ENCODE peak calls at places on chromosome 5, in six cellular contexts. G is SJCRH30; B is A673; N is C1 segment of cervical spinal cord; T is naive thymus-derived CD4-positive, alpha-beta T cell; A is OCI-LY7. S is an unnamed sample.

GRCh38 chr5:15638341-15638740 is 138.4 kb downstream of the FBXL7 start:
- DNase-seq in G (no peak), B (no peak), N (no peak), T (no peak), A (no peak), S (no peak)

GRCh38 chr5:169637085-169637855 is at the start of gene DOCK2:
- DNase-seq in G (no peak), B (no peak), N (no peak), T (peak; percentile 59), A (peak; percentile 85), S (peak; percentile 10)

GRCh38 chr5:1056611-1057484 is 48.2 kb downstream of the NKD2 start:
- DNase-seq in G (no peak), B (no peak), N (no peak), T (no peak), A (no peak), S (no peak)

GRCh38 chr5:127838661-127839060 is 135.5 kb downstream of the CCDC192 start:
- DNase-seq in G (no peak), B (no peak), N (no peak), T (no peak), A (no peak), S (peak; percentile 18)

GRCh38 chr5:125227333-125228075 is 481.1 kb upstream of the ZNF608 start:
- DNase-seq in G (peak; percentile 39), B (peak; percentile 19), N (no peak), T (no peak), A (peak; percentile 44), S (peak; percentile 52)

GRCh38 chr5:114360816-114361723 is 800 bp upstream of the KCNN2 start:
- DNase-seq in G (no peak), B (peak; percentile 10), N (peak; percentile 50), T (no peak), A (no peak), S (peak; percentile 78)

GRCh38 chr5:68279960-68280359 is 64.4 kb downstream of the PIK3R1 start:
- DNase-seq in G (no peak), B (no peak), N (no peak), T (peak; percentile 62), A (no peak), S (no peak)

GRCh38 chr5:17374973-17375844 is 122.8 kb upstream of the TAF11L2 start:
- DNase-seq in G (no peak), B (no peak), N (no peak), T (no peak), A (no peak), S (no peak)

GRCh38 chr5:149448831-149449714 is 70.0 kb upstream of the IL17B start:
- DNase-seq in G (no peak), B (peak; percentile 23), N (no peak), T (no peak), A (peak; percentile 47), S (no peak)

GRCh38 chr5:61441742-61442141 is 109.7 kb downstream of the ZSWIM6 start:
- DNase-seq in G (no peak), B (no peak), N (no peak), T (no peak), A (no peak), S (no peak)

GRCh38 chr5:36755340-36755739 is 121.2 kb upstream of the NIPBL start:
- DNase-seq in G (no peak), B (no peak), N (no peak), T (no peak), A (no peak), S (no peak)

GRCh38 chr5:88480766-88481499 is 212.3 kb upstream of the TMEM161B start:
- DNase-seq in G (no peak), B (peak; percentile 19), N (no peak), T (no peak), A (no peak), S (no peak)

GRCh38 chr5:90386099-90386710 is 23.4 kb downstream of the CETN3 start:
- DNase-seq in G (peak; percentile 46), B (peak; percentile 50), N (no peak), T (peak; percentile 2), A (peak; percentile 30), S (no peak)

GRCh38 chr5:1724822-1725602 is 74.6 kb downstream of the MRPL36 start:
- DNase-seq in G (no peak), B (no peak), N (no peak), T (peak; percentile 25), A (no peak), S (peak; percentile 9)

GRCh38 chr5:140544986-140545385 is 2.5 kb upstream of the EIF4EBP3 start:
- DNase-seq in G (no peak), B (no peak), N (no peak), T (no peak), A (no peak), S (no peak)

GRCh38 chr5:56310711-56311204 is 77.6 kb upstream of the ANKRD55 start:
- DNase-seq in G (no peak), B (peak; percentile 12), N (no peak), T (no peak), A (no peak), S (no peak)

GRCh38 chr5:167730121-167730520 is 561.3 kb upstream of the WWC1 start:
- DNase-seq in G (no peak), B (peak; percentile 63), N (no peak), T (no peak), A (no peak), S (no peak)

GRCh38 chr5:115192098-115192497 is 22.4 kb upstream of the TRIM36 start:
- DNase-seq in G (no peak), B (no peak), N (no peak), T (no peak), A (no peak), S (no peak)

GRCh38 chr5:180315762-180316212 is 23.9 kb upstream of the MAPK9 start:
- DNase-seq in G (peak; percentile 73), B (peak; percentile 56), N (no peak), T (peak; percentile 79), A (peak; percentile 54), S (peak; percentile 83)

GRCh38 chr5:36049949-36050348 is 16.7 kb downstream of the UGT3A2 start:
- DNase-seq in G (no peak), B (no peak), N (no peak), T (no peak), A (no peak), S (no peak)